ENCODE peak calls at places on chromosome 19, in ten cellular contexts. J, H, U, B, D, S, W, M, R and L are unnamed samples.

GRCh38 chr19:33795370-33796163 is 1.1 kb upstream of the KCTD15 start:
- DNase-seq in W (no peak), R (peak), U (peak), J (peak), D (peak), M (peak), H (peak), S (no peak), B (peak), L (no peak)

GRCh38 chr19:37217533-37217854 is 520 bp upstream of the ZNF383 start:
- DNase-seq in W (no peak), S (no peak), B (no peak), D (no peak), R (no peak), U (no peak), H (no peak), J (no peak), M (no peak), L (no peak)

GRCh38 chr19:5244351-5244750 is 96.3 kb downstream of the PTPRS start:
- DNase-seq in J (no peak), H (no peak), W (no peak), D (no peak), U (no peak), B (no peak), M (no peak), S (no peak), R (no peak), L (no peak)

GRCh38 chr19:56159009-56159501 is 16.8 kb upstream of the GALP start:
- DNase-seq in H (no peak), D (no peak), J (no peak), R (no peak), W (no peak), M (no peak), S (no peak), B (no peak), U (no peak), L (no peak)

GRCh38 chr19:27745978-27746542 is 1466.9 kb downstream of the UQCRFS1 start:
- DNase-seq in W (no peak), M (no peak), H (no peak), U (no peak), B (no peak), J (no peak), D (no peak), S (no peak), R (no peak), L (no peak)

GRCh38 chr19:56660381-56661105 is 11.0 kb downstream of the ZNF835 start:
- DNase-seq in W (no peak), S (no peak), H (no peak), D (no peak), J (no peak), R (no peak), U (no peak), B (no peak), M (no peak), L (no peak)

GRCh38 chr19:15550847-15551182 is 42.5 kb downstream of the CYP4F22 start:
- DNase-seq in J (no peak), M (no peak), W (no peak), B (no peak), U (no peak), H (no peak), D (no peak), S (no peak), R (no peak), L (no peak)

GRCh38 chr19:36160821-36161596 is 8.8 kb upstream of the COX7A1 start:
- DNase-seq in R (no peak), B (no peak), M (no peak), D (no peak), J (peak), S (no peak), W (no peak), H (no peak), U (no peak), L (no peak)

GRCh38 chr19:51070334-51070886 is 5.5 kb upstream of the KLK13 start:
- DNase-seq in W (no peak), J (no peak), H (no peak), R (no peak), U (no peak), M (no peak), B (no peak), S (no peak), D (no peak), L (no peak)

GRCh38 chr19:7823902-7824301 is 6.1 kb upstream of the EVI5L start:
- DNase-seq in W (no peak), J (no peak), M (no peak), H (no peak), R (no peak), B (no peak), D (no peak), U (peak), S (no peak), L (no peak)

GRCh38 chr19:42288881-42289555 is 12.9 kb upstream of the PRR19 start:
- DNase-seq in M (peak), S (no peak), H (no peak), B (no peak), J (no peak), W (peak), R (no peak), D (no peak), U (no peak), L (no peak)

GRCh38 chr19:53906211-53907192 is 2.6 kb upstream of the CACNG7 start:
- DNase-seq in M (peak), U (no peak), W (peak), S (no peak), R (no peak), H (no peak), D (no peak), J (no peak), B (no peak), L (no peak)

GRCh38 chr19:31510635-31511034 is 161.4 kb upstream of the TSHZ3 start:
- DNase-seq in W (no peak), J (no peak), R (no peak), S (no peak), B (no peak), M (no peak), U (no peak), D (no peak), H (no peak), L (no peak)

GRCh38 chr19:35171730-35172129 is 17.2 kb downstream of the FXYD5 start:
- DNase-seq in R (no peak), B (no peak), D (no peak), W (no peak), M (no peak), J (no peak), S (no peak), U (no peak), H (no peak), L (no peak)

GRCh38 chr19:28281676-28282075 is 931.3 kb downstream of the UQCRFS1 start:
- DNase-seq in D (no peak), J (no peak), S (no peak), M (no peak), U (no peak), W (no peak), R (no peak), H (no peak), B (no peak), L (no peak)

GRCh38 chr19:53511933-53512374 is 26.0 kb upstream of the ZNF331 start:
- DNase-seq in U (peak), D (peak), M (peak), S (peak), J (peak), R (peak), W (no peak), H (peak), B (peak), L (no peak)

GRCh38 chr19:23075031-23075733 is 41.6 kb upstream of the ZNF730 start:
- DNase-seq in B (peak), M (peak), D (peak), U (peak), J (peak), W (peak), R (peak), H (no peak), S (peak), L (peak)

GRCh38 chr19:11020423-11020822 is 59.6 kb downstream of the SMARCA4 start:
- DNase-seq in M (no peak), W (no peak), H (no peak), D (no peak), J (no peak), R (no peak), B (no peak), U (no peak), S (no peak), L (no peak)

GRCh38 chr19:41928221-41928683 is at the start of gene ERFL:
- DNase-seq in S (no peak), J (no peak), B (no peak), R (no peak), M (no peak), D (no peak), W (no peak), U (no peak), H (no peak), L (no peak)

GRCh38 chr19:41753159-41753558 is 2.2 kb upstream of the CEACAM6 start:
- DNase-seq in D (no peak), R (no peak), J (peak), S (no peak), M (peak), H (no peak), W (peak), U (peak), B (no peak), L (no peak)

GRCh38 chr19:17070421-17070820 is 4.8 kb downstream of the HAUS8 start:
- DNase-seq in M (no peak), D (no peak), B (no peak), S (no peak), R (no peak), H (no peak), U (no peak), W (no peak), J (no peak), L (no peak)

GRCh38 chr19:18301718-18302111 is 20.3 kb upstream of the JUND start:
- DNase-seq in W (no peak), B (no peak), R (no peak), S (no peak), M (no peak), U (no peak), J (no peak), H (no peak), D (no peak), L (no peak)

GRCh38 chr19:42487025-42487797 is 41.1 kb downstream of the CEACAM1 start:
- DNase-seq in B (no peak), R (no peak), W (no peak), S (no peak), D (no peak), J (no peak), U (peak), M (no peak), H (no peak), L (no peak)

GRCh38 chr19:55643003-55643732 is at the start of gene ZNF581:
- DNase-seq in W (peak), D (peak), M (peak), B (peak), R (peak), J (peak), S (peak), H (peak), U (peak), L (no peak)

GRCh38 chr19:31152906-31153305 is 196.3 kb downstream of the TSHZ3 start:
- DNase-seq in D (no peak), S (no peak), M (no peak), H (no peak), J (peak), W (no peak), B (no peak), U (peak), R (peak), L (no peak)

GRCh38 chr19:27971071-27971470 is 1241.9 kb downstream of the UQCRFS1 start:
- DNase-seq in J (peak), B (no peak), U (peak), D (no peak), M (no peak), S (no peak), W (no peak), H (no peak), R (no peak), L (peak)

GRCh38 chr19:57566396-57567256 is 7.0 kb upstream of the ZNF550 start:
- DNase-seq in H (no peak), M (no peak), W (no peak), B (no peak), J (peak), R (peak), D (peak), S (no peak), U (peak), L (no peak)

GRCh38 chr19:709965-710714 is 1.4 kb downstream of the PALM start:
- DNase-seq in D (no peak), H (no peak), R (no peak), U (no peak), S (no peak), M (no peak), W (no peak), B (no peak), J (no peak), L (no peak)

GRCh38 chr19:711224-711623 is 2.5 kb downstream of the PALM start:
- DNase-seq in S (no peak), R (no peak), J (no peak), W (no peak), U (no peak), H (no peak), B (no peak), M (no peak), D (no peak), L (no peak)

GRCh38 chr19:709196-709964 is 645 bp downstream of the PALM start:
- DNase-seq in H (no peak), J (no peak), M (no peak), U (no peak), S (no peak), W (no peak), R (no peak), B (no peak), D (no peak), L (no peak)

GRCh38 chr19:708154-709141 is at the start of gene PALM:
- DNase-seq in W (no peak), S (no peak), B (no peak), U (no peak), D (no peak), R (no peak), M (no peak), H (no peak), J (no peak), L (no peak)

DNA sequence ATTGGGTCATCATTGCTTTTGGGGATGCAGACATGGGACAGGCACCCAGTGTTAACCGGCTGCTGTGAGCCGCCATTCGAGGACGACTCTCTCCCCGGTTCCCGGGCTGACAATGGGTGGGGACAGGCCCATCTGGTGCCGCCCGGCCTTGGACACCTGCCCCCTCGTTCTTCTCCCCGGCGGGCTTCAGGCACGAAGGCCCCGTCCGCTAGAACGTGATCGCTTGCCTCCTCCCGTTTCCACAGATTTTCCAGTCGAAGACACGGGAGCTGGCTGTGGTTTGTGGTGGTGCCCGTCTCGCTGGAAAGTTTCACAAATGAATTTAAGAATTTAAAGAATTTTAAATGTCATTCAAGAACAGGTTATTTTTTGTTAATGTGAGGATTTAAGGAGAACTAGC is 2.0 kb downstream of the PALM start:
- DNase-seq in B (no peak), S (no peak), U (peak), R (no peak), M (no peak), J (no peak), W (no peak), D (peak), H (no peak), L (no peak)
- H3K4me3 ChIP-seq in B (no peak), S (no peak), U (no peak), R (no peak), M (no peak), J (no peak), W (no peak), D (no peak), H (peak), L (no peak)

DNA sequence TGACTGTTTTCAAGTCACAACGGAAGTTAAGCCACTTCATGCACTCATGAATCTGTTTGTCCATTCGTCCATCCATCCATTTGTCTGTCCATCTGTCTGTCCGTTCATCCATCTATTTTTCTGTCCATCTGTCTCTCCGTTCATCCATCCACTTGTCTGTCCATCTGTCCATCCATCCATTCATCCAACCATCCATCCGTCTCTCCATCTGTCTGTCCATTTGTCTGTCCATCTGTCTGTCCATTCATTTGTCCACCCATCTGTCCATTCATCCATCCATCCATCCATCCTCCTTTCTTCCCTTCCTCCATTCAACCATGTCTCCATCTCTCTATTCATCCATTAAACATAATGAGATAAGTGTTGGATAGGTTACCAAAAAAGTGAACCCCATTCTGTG is 123.5 kb upstream of the UQCRFS1 start:
- DNase-seq in U (no peak), J (no peak), H (no peak), W (no peak), D (no peak), R (no peak), B (no peak), M (no peak), S (no peak), L (no peak)
- H3K4me3 ChIP-seq in U (no peak), J (no peak), H (no peak), W (no peak), D (no peak), R (no peak), B (no peak), M (no peak), S (no peak), L (no peak)

DNA sequence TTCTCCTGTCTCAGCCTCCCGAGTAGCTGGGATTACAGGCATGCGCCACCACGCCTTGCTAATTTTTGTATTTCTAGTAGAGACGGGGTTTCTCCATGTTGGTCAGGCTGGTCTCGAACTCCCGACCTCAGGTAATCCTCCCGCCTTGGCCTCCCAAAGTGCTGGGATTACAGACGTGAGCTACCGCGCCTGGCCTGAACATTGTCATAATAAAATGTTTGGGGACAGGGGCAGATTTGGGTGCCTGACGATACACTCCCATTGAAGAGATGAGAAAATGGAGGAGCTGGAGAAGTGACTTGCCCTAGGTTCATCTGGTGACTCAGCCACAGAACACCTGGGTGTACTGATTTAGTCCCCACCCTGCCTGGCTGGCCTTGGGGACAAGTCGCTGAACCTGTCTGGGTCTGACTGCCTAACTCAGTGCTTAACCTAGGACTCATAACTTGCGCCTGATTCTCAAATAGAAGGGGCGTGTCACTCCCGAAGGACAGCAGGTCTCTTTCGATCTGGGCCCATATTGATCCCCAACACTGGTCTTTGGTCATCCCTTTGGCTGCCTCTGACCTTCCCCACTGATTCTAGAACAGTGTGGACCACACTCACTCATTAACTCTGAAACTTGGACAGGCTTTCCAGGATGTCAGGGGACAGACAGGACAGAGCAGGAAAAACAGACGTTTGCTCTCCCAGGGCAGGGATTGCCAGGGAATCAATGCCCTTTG is 7.6 kb upstream of the BICRA start:
- DNase-seq in D (no peak), R (no peak), U (no peak), M (no peak), J (no peak), B (no peak), H (no peak), S (no peak), W (no peak), L (no peak)
- H3K4me3 ChIP-seq in D (peak), R (no peak), U (peak), M (peak), J (no peak), B (peak), H (peak), S (peak), W (no peak), L (peak)

GRCh38 chr19:444677-445210 is 16.1 kb downstream of the SHC2 start:
- DNase-seq in W (no peak), M (no peak), D (no peak), S (no peak), U (no peak), R (no peak), B (no peak), H (no peak), J (no peak), L (no peak)
- H3K4me3 ChIP-seq in W (no peak), M (no peak), D (no peak), S (no peak), U (no peak), R (no peak), B (no peak), H (no peak), J (no peak), L (no peak)

GRCh38 chr19:3406571-3407111 is 40.3 kb downstream of the NFIC start:
- DNase-seq in S (no peak), D (no peak), W (no peak), M (no peak), B (no peak), R (no peak), H (no peak), U (no peak), J (no peak), L (no peak)

GRCh38 chr19:3411636-3412035 is 45.3 kb downstream of the NFIC start:
- DNase-seq in B (no peak), R (no peak), W (no peak), H (no peak), J (no peak), S (no peak), D (no peak), M (no peak), U (no peak), L (no peak)

GRCh38 chr19:3407556-3408516 is 41.5 kb downstream of the NFIC start:
- DNase-seq in U (peak), H (peak), B (peak), J (no peak), M (peak), D (peak), S (no peak), W (no peak), R (no peak), L (no peak)

GRCh38 chr19:3409346-3410064 is 43.1 kb downstream of the NFIC start:
- DNase-seq in U (peak), D (no peak), H (no peak), R (no peak), W (no peak), M (peak), S (no peak), J (no peak), B (peak), L (no peak)

GRCh38 chr19:3408996-3409345 is 42.6 kb downstream of the NFIC start:
- DNase-seq in M (no peak), R (no peak), S (no peak), U (no peak), W (no peak), B (no peak), H (no peak), D (no peak), J (no peak), L (no peak)
- H3K4me3 ChIP-seq in M (no peak), R (no peak), S (no peak), U (no peak), W (no peak), B (no peak), H (no peak), D (no peak), J (no peak), L (no peak)

DNA sequence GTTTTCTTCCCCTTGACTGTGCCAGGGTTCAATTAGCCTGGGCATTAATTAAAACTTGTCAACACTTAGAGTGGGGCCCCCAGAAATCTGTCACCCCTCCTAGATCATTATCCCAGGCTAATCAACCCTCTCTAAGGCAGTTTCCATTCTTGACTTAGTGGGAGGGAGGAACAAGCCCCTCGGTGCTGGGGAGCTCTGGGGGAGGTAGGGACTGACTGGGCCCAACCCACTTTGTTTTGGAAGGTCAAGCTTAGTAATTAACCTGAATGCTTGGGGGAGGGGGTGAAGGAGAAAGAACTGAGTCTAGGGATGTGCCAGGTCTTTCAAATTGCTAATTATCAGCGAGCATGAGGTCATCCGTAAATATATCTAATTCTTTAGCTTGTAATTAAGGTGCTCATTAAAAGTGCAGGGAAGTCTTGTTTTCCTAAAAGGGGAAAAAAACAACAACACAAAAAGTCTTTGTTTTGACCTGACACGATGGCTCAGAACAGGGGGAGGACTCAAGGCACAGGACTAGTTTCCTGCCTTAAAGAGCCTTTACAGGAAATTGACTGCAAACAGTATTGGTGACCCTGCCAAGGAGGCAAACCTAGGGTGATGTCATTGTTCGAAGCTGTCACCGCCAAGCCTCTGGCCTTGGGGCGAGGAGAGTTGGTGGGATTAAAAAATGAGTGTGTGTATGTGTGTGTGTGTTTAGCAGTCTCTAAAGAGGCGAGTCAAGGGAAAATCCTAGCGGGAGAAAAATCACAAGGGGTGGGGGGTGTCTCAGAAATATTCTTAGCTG is 19.4 kb downstream of the ACTN4 start:
- DNase-seq in W (no peak), U (peak), D (peak), M (peak), R (peak), S (no peak), H (peak), J (peak), B (no peak), L (no peak)
- H3K4me3 ChIP-seq in W (no peak), U (no peak), D (no peak), M (no peak), R (no peak), S (peak), H (no peak), J (no peak), B (no peak), L (no peak)